ENCODE peak calls at places on chromosomes 2 and 18, in seven cellular contexts. N, G, O, F, J, W and E are unnamed samples. For H3K36me3, the result is how much of the 10 kb centered on the place peaks cover.

GRCh38 chr2:61946661-61947060 is 41.2 kb downstream of the COMMD1 start:
- DNase-seq in N (no peak), G (no peak), O (no peak), F (no peak), J (no peak), W (peak), E (no peak)

GRCh38 chr18:5646739-5647138 is 102.9 kb upstream of the EPB41L3 start:
- DNase-seq in N (no peak), G (no peak), O (no peak), F (no peak), J (peak), W (peak), E (no peak)

GRCh38 chr2:217934321-217935131 is 68.3 kb downstream of the TNS1 start:
- DNase-seq in N (no peak), G (no peak), O (no peak), F (no peak), J (peak), W (peak), E (no peak)

GRCh38 chr2:196955036-196955435 is 28.5 kb upstream of the PGAP1 start:
- DNase-seq in N (no peak), G (no peak), O (no peak), F (no peak), J (no peak), W (no peak), E (no peak)

GRCh38 chr18:62425465-62426190 is 97.2 kb upstream of the ZCCHC2 start:
- DNase-seq in N (peak), G (peak), O (peak), F (peak), J (peak), W (peak), E (peak)

GRCh38 chr2:221505605-221506004 is 66.5 kb downstream of the EPHA4 start:
- DNase-seq in N (no peak), G (no peak), O (no peak), F (no peak), J (no peak), W (no peak), E (no peak)

GRCh38 chr18:35582899-35583558 is 1.5 kb downstream of the GALNT1 start:
- DNase-seq in N (no peak), G (no peak), O (no peak), F (no peak), J (peak), W (peak), E (no peak)

GRCh38 chr2:211055438-211055837 is 499.0 kb downstream of the CPS1 start:
- DNase-seq in N (no peak), G (no peak), O (no peak), F (no peak), J (peak), W (peak), E (no peak)

GRCh38 chr2:160298960-160299359 is 98.9 kb upstream of the ITGB6 start:
- DNase-seq in N (no peak), G (no peak), O (no peak), F (no peak), J (peak), W (peak), E (no peak)
- H3K36me3 ChIP-seq in N (under half), G (under half), O (under half), F (under half), J (half or more), W (under half), E (under half)

GRCh38 chr18:8780227-8780626 is 74.9 kb downstream of the MTCL1 start:
- DNase-seq in N (no peak), G (no peak), O (no peak), F (no peak), J (no peak), W (no peak), E (no peak)
- H3K36me3 ChIP-seq in N (under half), G (under half), O (under half), F (under half), J (under half), W (under half), E (under half)

GRCh38 chr2:150732064-150732463 is 244.6 kb upstream of the RND3 start:
- DNase-seq in N (no peak), G (no peak), O (no peak), F (no peak), J (peak), W (peak), E (no peak)

GRCh38 chr2:150729495-150729955 is 242.1 kb upstream of the RND3 start:
- DNase-seq in N (no peak), G (no peak), O (no peak), F (no peak), J (peak), W (no peak), E (no peak)

GRCh38 chr2:150733219-150733618 is 245.8 kb upstream of the RND3 start:
- DNase-seq in N (no peak), G (no peak), O (no peak), F (no peak), J (no peak), W (no peak), E (no peak)

GRCh38 chr2:150735894-150736498 is 248.5 kb upstream of the RND3 start:
- DNase-seq in N (no peak), G (no peak), O (no peak), F (no peak), J (no peak), W (no peak), E (no peak)

DNA sequence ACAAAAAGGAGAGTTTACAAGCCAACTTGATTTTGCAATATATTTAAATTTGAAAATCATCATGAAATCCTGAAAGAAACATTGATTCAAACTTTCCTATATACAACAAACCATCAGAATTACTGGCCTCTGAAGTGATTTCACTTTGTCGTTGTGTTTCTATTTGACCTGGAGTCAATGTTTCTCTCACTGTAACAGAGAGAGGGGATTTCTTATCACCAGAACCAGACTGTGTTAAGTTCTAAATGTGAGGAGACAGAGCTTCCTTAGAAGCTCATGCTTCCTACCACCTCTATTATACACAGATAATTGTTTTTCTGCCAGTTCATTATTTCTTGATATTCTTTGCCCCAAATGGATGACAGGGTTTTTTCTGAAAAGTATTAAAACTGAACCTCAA is 245.0 kb upstream of the RND3 start:
- DNase-seq in N (no peak), G (no peak), O (no peak), F (no peak), J (no peak), W (no peak), E (no peak)
- H3K36me3 ChIP-seq in N (under half), G (under half), O (under half), F (under half), J (under half), W (under half), E (under half)

GRCh38 chr2:71417300-71418202 is 35.8 kb upstream of the DYSF start:
- DNase-seq in N (no peak), G (no peak), O (peak), F (no peak), J (no peak), W (no peak), E (no peak)

GRCh38 chr2:71423817-71424420 is 29.4 kb upstream of the DYSF start:
- DNase-seq in N (no peak), G (no peak), O (no peak), F (no peak), J (no peak), W (peak), E (no peak)

GRCh38 chr2:71422786-71423185 is 30.6 kb upstream of the DYSF start:
- DNase-seq in N (no peak), G (no peak), O (no peak), F (no peak), J (no peak), W (no peak), E (no peak)

GRCh38 chr2:71419976-71420375 is 33.4 kb upstream of the DYSF start:
- DNase-seq in N (no peak), G (no peak), O (no peak), F (no peak), J (no peak), W (no peak), E (no peak)

DNA sequence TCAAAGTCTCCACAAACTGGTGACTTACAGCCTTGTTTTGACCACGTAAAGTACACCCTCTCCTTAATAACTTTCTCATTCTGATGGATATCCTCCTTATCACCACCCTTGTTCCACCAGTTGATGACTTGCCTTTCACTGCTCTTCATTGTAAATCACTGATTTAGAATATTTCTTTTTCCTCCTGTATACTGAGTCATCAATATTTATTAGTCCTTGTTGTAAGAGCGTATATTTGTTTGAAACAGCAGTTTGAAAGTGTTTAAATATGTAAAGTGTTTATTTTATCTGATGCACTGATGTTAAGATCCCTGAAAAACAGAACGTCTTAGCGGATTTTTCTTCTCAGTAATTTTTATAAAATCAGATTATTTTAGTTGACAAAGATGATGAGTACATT is 34.2 kb upstream of the DYSF start:
- DNase-seq in N (no peak), G (no peak), O (no peak), F (no peak), J (no peak), W (no peak), E (no peak)
- H3K36me3 ChIP-seq in N (under half), G (under half), O (under half), F (under half), J (under half), W (under half), E (under half)

GRCh38 chr18:10544093-10544748 is 18.4 kb downstream of the NAPG start:
- DNase-seq in N (no peak), G (no peak), O (no peak), F (no peak), J (no peak), W (no peak), E (no peak)

GRCh38 chr18:10543277-10543676 is 17.4 kb downstream of the NAPG start:
- DNase-seq in N (no peak), G (no peak), O (no peak), F (no peak), J (no peak), W (no peak), E (no peak)

DNA sequence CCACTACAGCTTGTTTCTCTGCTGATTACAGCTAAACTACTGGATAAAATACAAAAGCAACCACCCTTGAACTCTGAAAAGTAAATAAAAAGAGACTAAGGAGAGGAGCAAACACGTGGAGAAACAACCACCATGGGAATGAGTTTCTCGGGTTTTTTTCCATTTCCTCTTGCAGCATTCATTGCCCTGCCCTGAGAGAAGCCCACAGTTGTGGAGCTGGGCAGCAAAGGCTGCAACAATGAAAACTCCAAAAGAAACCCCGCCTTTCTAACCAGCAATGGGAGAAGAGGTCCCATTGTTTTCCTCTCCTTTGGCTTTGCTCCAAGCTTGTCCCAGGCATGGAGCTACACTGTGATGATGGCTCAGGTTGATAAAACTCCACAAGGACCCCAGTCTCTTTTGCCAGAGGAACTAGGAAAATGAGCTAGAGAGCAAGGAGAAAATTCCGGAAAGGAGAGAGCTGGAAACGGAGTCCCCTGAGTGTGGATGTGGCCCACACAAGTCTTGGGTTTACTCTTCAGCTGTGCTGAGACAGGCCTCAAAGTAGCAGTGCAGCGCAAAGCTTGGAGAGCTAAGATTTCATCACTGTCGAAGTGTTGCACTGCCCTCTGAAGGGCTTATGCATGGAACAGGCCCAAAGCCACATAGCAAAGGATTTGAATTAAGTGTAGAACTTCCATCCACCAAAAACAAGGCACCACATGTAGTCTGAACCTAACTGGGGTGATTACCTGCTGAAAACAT is 20.9 kb downstream of the NAPG start:
- DNase-seq in N (no peak), G (no peak), O (no peak), F (no peak), J (no peak), W (peak), E (no peak)
- H3K36me3 ChIP-seq in N (half or more), G (half or more), O (under half), F (under half), J (half or more), W (under half), E (half or more)